ENCODE peak calls at places on chromosomes 2 and 18, in six cellular contexts. L is heart left ventricle, S is fibroblast of pulmonary artery, T is mucosa of descending colon, U is astrocyte of the spinal cord, E is astrocyte. H is an unnamed sample.

GRCh38 chr2:9467687-9468086 is 6.7 kb upstream of the IAH1 start:
- DNase-seq in T (no peak), S (no peak), L (no peak), E (no peak), U (no peak), H (no peak)

GRCh38 chr2:23649819-23650218 is 264.8 kb downstream of the KLHL29 start:
- DNase-seq in T (no peak), U (peak; percentile 51), L (no peak), E (peak; percentile 46), S (peak; percentile 28), H (peak; percentile 74)

GRCh38 chr2:171016125-171016524 is 87.1 kb downstream of the GORASP2 start:
- DNase-seq in U (no peak), T (no peak), E (no peak), L (no peak), S (no peak), H (no peak)

GRCh38 chr2:172299741-172300140 is 127.6 kb upstream of the ITGA6 start:
- DNase-seq in E (peak; percentile 73), S (peak; percentile 56), T (no peak), U (no peak), L (no peak), H (no peak)

GRCh38 chr2:55153564-55154315 is 78.4 kb downstream of the CLHC1 start:
- DNase-seq in L (no peak), T (no peak), S (no peak), U (no peak), E (no peak), H (peak; percentile 87)

GRCh38 chr2:15142069-15142689 is 419.0 kb downstream of the NBAS start:
- DNase-seq in U (no peak), T (no peak), S (peak; percentile 3), E (no peak), L (no peak), H (no peak)

GRCh38 chr18:44579028-44579692 is 101.5 kb upstream of the SETBP1 start:
- DNase-seq in U (peak; percentile 59), E (peak; percentile 79), L (no peak), S (peak; percentile 51), T (no peak), H (peak; percentile 62)

GRCh38 chr2:49154140-49154539 is at the start of gene FSHR:
- DNase-seq in L (no peak), S (no peak), E (no peak), U (no peak), T (no peak), H (no peak)

GRCh38 chr18:74217476-74218143 is 69.3 kb downstream of the TIMM21 start:
- DNase-seq in L (no peak), S (no peak), T (no peak), E (no peak), U (no peak), H (no peak)

GRCh38 chr2:236795176-236795860 is 225.7 kb downstream of the ACKR3 start:
- DNase-seq in L (no peak), T (no peak), S (no peak), E (no peak), U (no peak), H (no peak)

GRCh38 chr2:15640291-15640711 is 48.6 kb downstream of the DDX1 start:
- DNase-seq in E (peak; percentile 76), T (no peak), S (peak; percentile 92), U (peak; percentile 86), L (no peak), H (peak; percentile 95)

GRCh38 chr2:176155341-176156044 is 1.6 kb upstream of the HOXD3 start:
- DNase-seq in S (no peak), L (no peak), E (no peak), U (no peak), T (no peak), H (no peak)

GRCh38 chr2:234403074-234403473 is 93.8 kb downstream of the ARL4C start:
- DNase-seq in T (no peak), S (no peak), E (peak; percentile 62), L (no peak), U (peak; percentile 19), H (no peak)

GRCh38 chr2:224160917-224161316 is 121.8 kb upstream of the SERPINE2 start:
- DNase-seq in L (peak; percentile 61), U (peak; percentile 68), S (peak; percentile 59), T (no peak), E (peak; percentile 56), H (no peak)

GRCh38 chr2:156331572-156332451 is 709 bp downstream of the NR4A2 start:
- DNase-seq in E (peak; percentile 70), T (peak; percentile 78), L (peak; percentile 80), U (peak; percentile 81), S (peak; percentile 88), H (peak; percentile 83)

GRCh38 chr2:199223791-199224190 is 233.9 kb downstream of the SATB2 start:
- DNase-seq in S (peak; percentile 63), L (no peak), T (no peak), U (peak; percentile 23), E (peak; percentile 80), H (peak; percentile 5)

GRCh38 chr2:187329586-187329985 is 118.5 kb downstream of the CALCRL start:
- DNase-seq in S (no peak), T (no peak), U (no peak), L (no peak), E (no peak), H (no peak)

GRCh38 chr2:67878743-67879142 is 184.1 kb downstream of the C1D start:
- DNase-seq in E (no peak), L (no peak), S (no peak), T (no peak), U (no peak), H (no peak)

GRCh38 chr2:98932778-98933343 is 3.2 kb downstream of the CRACDL start:
- DNase-seq in T (no peak), S (no peak), E (no peak), L (no peak), U (no peak), H (no peak)

GRCh38 chr18:49768051-49768391 is 45.3 kb downstream of the ACAA2 start:
- DNase-seq in S (peak; percentile 89), E (peak; percentile 50), L (no peak), U (peak; percentile 80), T (no peak), H (peak; percentile 84)

GRCh38 chr2:180187611-180188010 is 180.5 kb upstream of the CWC22 start:
- DNase-seq in T (no peak), L (no peak), S (no peak), U (no peak), E (no peak), H (no peak)

GRCh38 chr18:48888681-48889080 is 62.1 kb downstream of the SMAD7 start:
- DNase-seq in U (no peak), L (no peak), E (no peak), T (no peak), S (no peak), H (no peak)

GRCh38 chr2:96205888-96206287 is 2.7 kb downstream of the STARD7 start:
- DNase-seq in E (peak; percentile 59), U (peak; percentile 49), L (no peak), S (peak; percentile 41), T (no peak), H (peak; percentile 38)

DNA sequence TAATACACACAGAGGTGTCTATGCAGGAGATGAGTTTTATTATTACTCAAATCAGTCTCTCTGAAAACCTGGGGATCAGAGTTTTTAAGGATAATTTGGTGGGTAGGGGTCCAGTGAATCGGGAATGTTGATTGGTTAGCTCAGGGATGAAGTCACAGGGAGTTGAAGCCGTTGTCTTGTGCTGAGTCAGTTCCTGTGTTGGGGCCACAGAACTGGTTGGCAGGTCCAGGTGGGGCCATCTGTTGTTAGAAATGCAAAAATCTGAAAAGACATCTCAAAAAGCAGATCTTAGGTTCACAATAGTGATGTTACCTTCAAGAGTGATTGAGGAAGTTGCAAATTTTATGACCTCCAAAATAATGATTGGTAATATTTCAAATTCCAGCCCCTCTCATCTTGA is 86.9 kb downstream of the VSNL1 start:
- DNase-seq in L (no peak), E (no peak), S (peak; percentile 39), U (no peak), T (no peak), H (no peak)
- H3K4me3 ChIP-seq in L (no peak overlapping the region), E (no peak overlapping the region), S (no peak overlapping the region), U (no peak overlapping the region), T (no peak overlapping the region), H (no peak overlapping the region)

DNA sequence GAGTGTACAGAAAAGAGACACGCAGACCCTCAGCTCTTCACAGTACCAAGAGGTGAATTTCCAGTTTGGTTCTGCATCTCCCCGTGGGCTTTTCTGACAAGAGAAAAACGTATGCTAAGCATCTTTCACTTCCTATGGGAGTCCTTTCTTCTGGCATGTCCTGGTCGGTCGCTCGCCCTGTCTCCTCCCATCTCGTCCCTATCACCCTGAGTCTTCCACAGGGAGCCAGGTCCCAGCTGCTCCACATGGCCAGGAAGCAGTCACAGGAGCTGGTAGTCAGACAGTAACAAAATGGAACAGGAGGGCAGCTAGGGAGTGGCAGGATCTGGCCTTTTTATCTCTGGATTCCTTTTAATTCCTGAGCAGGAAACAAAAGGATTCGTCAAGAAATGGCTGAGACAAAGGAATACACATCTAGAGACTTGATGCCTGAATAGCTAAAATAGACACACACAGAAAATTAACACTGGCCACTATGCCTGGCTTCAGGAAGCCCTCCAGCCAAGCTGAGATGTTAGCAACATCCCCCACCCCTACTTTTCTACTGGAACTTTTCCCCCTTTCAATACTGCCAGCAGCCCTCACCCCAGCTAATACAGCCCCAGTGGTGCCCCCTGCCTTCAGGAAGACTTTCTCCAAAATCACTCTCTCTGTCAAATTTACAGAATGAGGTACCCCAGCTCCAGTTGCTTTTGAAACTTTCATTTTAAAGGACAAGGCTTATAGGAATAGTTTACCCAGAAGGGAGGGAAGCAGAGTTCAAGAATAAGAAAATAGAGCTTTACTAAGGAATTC is 136.1 kb downstream of the DNER start:
- DNase-seq in S (no peak), E (no peak), T (no peak), L (no peak), U (no peak), H (no peak)
- TF ChIP-seq CTCF in S (peak; percentile 5), E (no peak), T (no peak), L (no peak), U (no peak), H (peak; percentile 30)

GRCh38 chr18:63818212-63818611 is 43.0 kb downstream of the SERPINB7 start:
- DNase-seq in U (no peak), S (no peak), E (no peak), T (no peak), L (no peak), H (no peak)
- H3K4me3 ChIP-seq in U (no peak overlapping the region), S (no peak overlapping the region), E (no peak overlapping the region), T (no peak overlapping the region), L (no peak overlapping the region), H (no peak overlapping the region)

GRCh38 chr2:157333304-157334047 is 7.9 kb upstream of the ERMN start:
- DNase-seq in U (no peak), S (no peak), E (no peak), T (no peak), L (no peak), H (no peak)

GRCh38 chr2:157338013-157338412 is 12.4 kb upstream of the ERMN start:
- DNase-seq in E (no peak), L (no peak), U (no peak), S (no peak), T (no peak), H (no peak)

GRCh38 chr2:157334797-157335196 is 9.2 kb upstream of the ERMN start:
- DNase-seq in U (no peak), T (no peak), E (no peak), L (no peak), S (no peak), H (no peak)

GRCh38 chr2:157334335-157334734 is 8.7 kb upstream of the ERMN start:
- DNase-seq in L (no peak), T (no peak), U (no peak), E (no peak), S (no peak), H (no peak)

GRCh38 chr2:157336137-157336721 is 10.6 kb upstream of the ERMN start:
- DNase-seq in T (no peak), E (no peak), U (peak; percentile 25), S (peak; percentile 57), L (no peak), H (peak; percentile 58)
- TF ChIP-seq CTCF in T (peak; percentile 52), E (peak; percentile 60), U (peak; percentile 72), S (peak; percentile 74), L (peak; percentile 59), H (peak; percentile 78)

H was measured in choroid plexus epithelial cell.